ENCODE peak calls at places on chromosomes 5 and 9, in four cellular contexts. P, J, T and H are unnamed samples.

GRCh38 chr9:109319072-109319630 is 1.7 kb downstream of the EPB41L4B start:
- DNase-seq in J (no peak), T (peak; percentile 49), P (no peak), H (no peak)

GRCh38 chr5:9898319-9898718 is 268.2 kb upstream of the TAS2R1 start:
- DNase-seq in J (no peak), T (peak; percentile 85), P (no peak), H (no peak)

GRCh38 chr5:150161242-150162141 is 5.1 kb upstream of the CDX1 start:
- DNase-seq in P (peak; percentile 86), T (peak; percentile 97), J (peak; percentile 91), H (peak; percentile 83)

GRCh38 chr5:60851681-60852080 is 7.6 kb upstream of the ELOVL7 start:
- DNase-seq in P (no peak), T (no peak), J (no peak), H (no peak)

GRCh38 chr5:72842816-72843215 is 26.4 kb downstream of the TNPO1 start:
- DNase-seq in P (no peak), J (no peak), T (peak; percentile 64), H (no peak)

GRCh38 chr5:164053123-164053522 is 547.7 kb downstream of the MAT2B start:
- DNase-seq in J (no peak), T (no peak), P (no peak), H (no peak)

GRCh38 chr9:38382141-38382540 is 10.4 kb upstream of the ALDH1B1 start:
- DNase-seq in J (no peak), T (no peak), P (no peak), H (no peak)

GRCh38 chr5:55668356-55668755 is 43.8 kb downstream of the SLC38A9 start:
- DNase-seq in P (no peak), T (peak; percentile 79), J (no peak), H (no peak)

GRCh38 chr5:150181766-150182545 is 7.9 kb upstream of the SLC6A7 start:
- DNase-seq in T (no peak), P (no peak), J (no peak), H (no peak)

GRCh38 chr5:10527281-10527950 is 36.5 kb upstream of the ANKRD33B start:
- DNase-seq in J (no peak), P (no peak), T (no peak), H (no peak)

GRCh38 chr9:5631021-5631420 is 2.1 kb downstream of the RIC1 start:
- DNase-seq in P (no peak), J (no peak), T (no peak), H (no peak)

GRCh38 chr5:14236757-14237156 is 93.6 kb downstream of the TRIO start:
- DNase-seq in J (no peak), T (no peak), P (no peak), H (no peak)

GRCh38 chr9:121700165-121700830 is 48.9 kb downstream of the DAB2IP start:
- DNase-seq in T (peak; percentile 55), P (peak; percentile 68), J (peak; percentile 69), H (peak; percentile 67)

GRCh38 chr5:139982975-139983240 is 60.2 kb downstream of the NRG2 start:
- DNase-seq in J (no peak), P (no peak), T (no peak), H (no peak)

GRCh38 chr5:78731884-78732283 is 83.3 kb upstream of the LHFPL2 start:
- DNase-seq in T (peak; percentile 18), J (no peak), P (no peak), H (no peak)
- H3K4me1 ChIP-seq in T (no peaks in the 10 kb centered on the region), J (no peaks in the 10 kb centered on the region), P (no peaks in the 10 kb centered on the region), H (no peaks in the 10 kb centered on the region)

GRCh38 chr5:16536818-16537217 is 71.2 kb upstream of the ZNF622 start:
- DNase-seq in J (no peak), T (no peak), P (no peak), H (no peak)
- H3K27ac ChIP-seq in J (no peak overlapping the region), T (peak overlapping the region; percentile 76), P (no peak overlapping the region), H (no peak overlapping the region)

DNA sequence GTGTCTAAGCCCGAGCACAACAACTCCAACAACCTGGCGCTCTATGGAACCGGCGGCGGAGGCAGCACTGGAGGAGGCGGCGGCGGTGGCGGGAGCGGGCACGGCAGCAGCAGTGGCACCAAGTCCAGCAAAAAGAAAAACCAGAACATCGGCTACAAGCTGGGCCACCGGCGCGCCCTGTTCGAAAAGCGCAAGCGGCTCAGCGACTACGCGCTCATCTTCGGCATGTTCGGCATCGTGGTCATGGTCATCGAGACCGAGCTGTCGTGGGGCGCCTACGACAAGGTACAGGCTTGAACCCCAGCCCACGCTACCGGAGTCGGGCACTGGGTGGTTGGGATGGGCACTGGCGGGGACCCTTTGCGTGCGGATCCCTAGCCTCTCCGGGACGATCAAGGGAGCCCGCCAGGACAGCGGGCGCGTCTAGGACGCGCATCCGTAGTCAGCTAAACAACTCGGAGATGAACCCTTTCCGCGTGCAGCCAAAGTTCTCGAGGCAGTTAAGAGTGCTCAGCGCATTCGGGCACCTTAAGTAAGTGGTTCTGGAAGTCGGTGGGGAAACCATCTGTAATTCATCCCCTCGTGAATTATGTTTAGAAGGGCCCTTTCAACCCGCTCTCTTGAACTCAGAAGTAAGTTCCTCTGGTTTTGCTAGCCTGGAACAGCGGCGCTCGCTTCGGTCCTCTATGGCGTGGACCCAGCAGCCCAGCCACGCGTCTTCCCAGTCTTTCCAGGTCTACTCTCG is 1.3 kb downstream of the KCNN2 start:
- DNase-seq in J (peak; percentile 35), T (no peak), P (no peak), H (peak; percentile 61)
- H3K4me3 ChIP-seq in J (no peak overlapping the region), T (no peak overlapping the region), P (peak overlapping the region; percentile 47), H (peak overlapping the region; percentile 89)

GRCh38 chr9:130861372-130862180 is 26.5 kb downstream of the ABL1 start:
- DNase-seq in T (no peak), J (no peak), P (no peak), H (no peak)
- H3K4me1 ChIP-seq in T (no peaks in the 10 kb centered on the region), J (peaks cover 1% of the 10 kb centered on the region), P (peaks cover 14% of the 10 kb centered on the region), H (peaks cover 28% of the 10 kb centered on the region)